ENCODE peak calls at places on chromosomes 3 and 15, in six cellular contexts. M is CD8-positive, alpha-beta T cell; J is mucosa of descending colon; X is endothelial cell of umbilical vein; I is AG04450; N is heart left ventricle. B is an unnamed sample. For H3K9me3, the result is how much of the 10 kb centered on the place peaks cover.

GRCh38 chr3:168100777-168101492 is 5.2 kb upstream of the GOLIM4 start:
- DNase-seq in M (no peak), N (no peak), J (no peak), X (no peak), I (no peak), B (no peak)

GRCh38 chr15:56715220-56715619 is 18.1 kb downstream of the ZNF280D start:
- DNase-seq in N (no peak), I (no peak), J (no peak), M (no peak), X (no peak), B (no peak)

GRCh38 chr3:177525987-177526712 is 328.9 kb upstream of the TBL1XR1 start:
- DNase-seq in X (no peak), M (no peak), J (peak), I (no peak), N (no peak), B (no peak)

GRCh38 chr3:81758275-81758674 is 3.2 kb downstream of the GBE1 start:
- DNase-seq in J (no peak), N (no peak), X (peak), I (no peak), M (no peak), B (no peak)

GRCh38 chr3:86973440-86973839 is 17.5 kb downstream of the VGLL3 start:
- DNase-seq in N (no peak), I (no peak), M (no peak), J (no peak), X (no peak), B (no peak)

GRCh38 chr3:16430717-16431630 is 82.5 kb downstream of the RFTN1 start:
- DNase-seq in J (no peak), I (no peak), N (no peak), M (no peak), X (no peak), B (no peak)

GRCh38 chr3:53255775-53256703 is at the start of gene TKT:
- DNase-seq in M (peak), X (peak), I (peak), N (peak), J (peak), B (peak)

GRCh38 chr3:128242818-128243601 is 89.7 kb downstream of the EEFSEC start:
- DNase-seq in N (no peak), X (peak), M (no peak), J (peak), I (no peak), B (no peak)

GRCh38 chr3:25540187-25540765 is 112.2 kb downstream of the RARB start:
- DNase-seq in N (no peak), I (no peak), X (no peak), M (no peak), J (no peak), B (no peak)

GRCh38 chr3:189655617-189656016 is 24.4 kb downstream of the TP63 start:
- DNase-seq in J (no peak), N (no peak), I (no peak), X (no peak), M (no peak), B (no peak)

GRCh38 chr3:14774431-14774830 is 44.3 kb upstream of the FGD5 start:
- DNase-seq in I (no peak), X (no peak), M (no peak), J (no peak), N (no peak), B (no peak)

GRCh38 chr3:73874596-73874995 is 249.9 kb upstream of the PDZRN3 start:
- DNase-seq in J (no peak), N (no peak), I (no peak), X (no peak), M (no peak), B (no peak)

GRCh38 chr3:194333212-194333980 is 17.7 kb downstream of the CPN2 start:
- DNase-seq in I (no peak), N (peak), M (peak), J (peak), X (peak), B (no peak)

GRCh38 chr3:142907996-142908395 is 19.1 kb upstream of the PCOLCE2 start:
- DNase-seq in J (no peak), M (no peak), I (no peak), X (no peak), N (no peak), B (no peak)

DNA sequence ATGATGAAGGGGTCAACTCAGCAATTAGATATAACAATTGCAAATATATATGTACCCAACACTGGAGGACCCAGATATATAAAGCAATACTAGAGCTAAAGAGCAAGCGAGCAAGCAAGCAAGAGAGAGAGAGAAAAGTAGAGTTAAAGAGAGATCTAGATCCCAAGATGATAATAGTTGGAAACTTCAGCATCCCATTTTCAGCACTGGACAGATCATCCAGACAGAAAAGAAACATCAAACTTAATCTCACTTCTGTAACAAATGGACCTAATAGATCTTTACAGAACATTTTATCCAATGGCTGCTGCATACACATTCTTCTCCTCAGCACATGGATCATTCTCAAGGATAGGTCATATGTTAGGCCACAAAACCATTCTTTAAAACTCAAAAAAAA is 23.2 kb downstream of the PEAK1 start:
- DNase-seq in N (no peak), J (no peak), X (no peak), M (no peak), I (no peak), B (no peak)
- H3K9me3 ChIP-seq in N (half or more), J (half or more), X (under half), M (under half), I (under half), B (under half)

GRCh38 chr15:58086479-58086878 is 21.0 kb upstream of the ALDH1A2 start:
- DNase-seq in M (no peak), N (no peak), I (no peak), X (peak), J (no peak), B (no peak)
- TF ChIP-seq CTCF in M (no peak), N (no peak), I (no peak), X (no peak), J (no peak), B (no peak)

DNA sequence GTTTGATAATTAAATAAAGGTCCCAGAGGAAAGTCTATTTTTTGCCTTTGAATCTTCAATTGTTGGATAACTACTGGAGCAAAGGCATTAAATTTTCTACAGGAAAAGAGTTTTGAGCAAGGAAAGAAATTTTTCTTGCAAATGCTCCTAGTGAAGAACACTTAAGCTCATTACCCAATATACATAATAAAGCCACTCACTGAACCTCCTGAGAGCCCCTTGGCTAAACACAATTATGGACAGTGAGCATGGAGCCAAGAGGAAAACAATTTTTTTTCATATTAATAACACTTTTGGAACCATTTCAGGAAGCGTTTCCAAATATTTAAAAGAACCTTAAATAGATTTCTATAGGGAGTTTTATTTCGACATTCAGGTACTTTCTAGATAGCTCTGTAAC is 581.2 kb downstream of the ZNF385D start:
- DNase-seq in M (no peak), I (no peak), N (no peak), J (no peak), X (no peak), B (no peak)
- H3K4me3 ChIP-seq in M (no peak), I (no peak), N (no peak), J (no peak), X (no peak), B (no peak)

DNA sequence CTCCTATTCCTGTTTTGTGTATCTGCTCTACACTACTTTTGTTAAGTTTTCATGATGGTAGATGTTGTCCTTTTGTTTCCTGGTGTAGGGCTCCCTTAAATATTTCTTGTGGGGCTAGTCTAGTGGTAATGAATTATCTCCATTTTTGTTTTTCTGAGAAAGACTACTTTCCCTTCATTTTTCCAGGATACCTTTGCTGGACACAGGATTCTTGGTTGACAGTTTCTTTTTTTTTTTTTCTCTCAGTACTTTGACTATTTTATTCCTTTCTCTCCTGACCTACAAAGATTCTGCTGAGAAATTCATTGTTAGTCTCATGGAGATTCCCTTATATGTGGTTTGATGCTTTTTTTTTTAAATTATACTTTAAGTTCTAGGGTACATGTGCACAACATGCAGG is 38.0 kb downstream of the FAIM start:
- DNase-seq in I (no peak), X (no peak), J (no peak), M (no peak), N (no peak), B (no peak)
- H3K9me3 ChIP-seq in I (under half), X (under half), J (half or more), M (under half), N (half or more), B (under half)

GRCh38 chr15:101121511-101122090 is 130.2 kb downstream of the CHSY1 start:
- DNase-seq in I (no peak), J (peak), N (peak), X (peak), M (no peak), B (no peak)
- TF ChIP-seq CTCF in I (peak), J (no peak), N (peak), X (peak), M (no peak), B (peak)

GRCh38 chr3:171165986-171166385 is 139.5 kb upstream of the SLC2A2 start:
- DNase-seq in M (no peak), J (no peak), X (no peak), I (no peak), N (no peak), B (no peak)
- H3K4me3 ChIP-seq in M (no peak), J (no peak), X (no peak), I (no peak), N (no peak), B (no peak)

GRCh38 chr3:75737831-75738493 is 47.4 kb downstream of the ZNF717 start:
- DNase-seq in J (no peak), N (no peak), I (no peak), X (peak), M (no peak), B (no peak)
- H3K9me3 ChIP-seq in J (half or more), N (half or more), I (half or more), X (under half), M (half or more), B (under half)

DNA sequence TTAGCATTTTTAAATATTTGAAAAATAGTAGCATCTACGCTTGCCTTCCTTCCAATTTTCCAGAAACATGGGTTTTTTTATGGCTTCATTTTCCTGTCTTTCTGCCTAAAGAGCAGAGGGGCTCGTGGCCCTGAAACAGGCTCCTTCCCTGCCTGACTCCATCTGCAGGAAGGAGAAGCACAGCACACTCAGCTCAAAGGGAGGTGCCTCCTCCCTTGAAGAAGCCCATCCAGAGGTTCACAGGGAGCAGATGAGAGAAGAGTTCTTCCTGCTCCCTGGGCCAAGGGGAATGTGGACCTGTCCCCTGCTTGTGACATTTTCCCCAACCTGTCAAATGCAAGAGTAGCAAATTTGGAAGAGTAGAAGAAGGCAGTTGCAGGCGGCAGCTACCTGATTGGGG is 55.8 kb downstream of the BBX start:
- DNase-seq in I (no peak), N (no peak), X (no peak), M (no peak), J (no peak), B (no peak)
- TF ChIP-seq CTCF in I (no peak), N (no peak), X (no peak), M (no peak), J (no peak), B (no peak)

DNA sequence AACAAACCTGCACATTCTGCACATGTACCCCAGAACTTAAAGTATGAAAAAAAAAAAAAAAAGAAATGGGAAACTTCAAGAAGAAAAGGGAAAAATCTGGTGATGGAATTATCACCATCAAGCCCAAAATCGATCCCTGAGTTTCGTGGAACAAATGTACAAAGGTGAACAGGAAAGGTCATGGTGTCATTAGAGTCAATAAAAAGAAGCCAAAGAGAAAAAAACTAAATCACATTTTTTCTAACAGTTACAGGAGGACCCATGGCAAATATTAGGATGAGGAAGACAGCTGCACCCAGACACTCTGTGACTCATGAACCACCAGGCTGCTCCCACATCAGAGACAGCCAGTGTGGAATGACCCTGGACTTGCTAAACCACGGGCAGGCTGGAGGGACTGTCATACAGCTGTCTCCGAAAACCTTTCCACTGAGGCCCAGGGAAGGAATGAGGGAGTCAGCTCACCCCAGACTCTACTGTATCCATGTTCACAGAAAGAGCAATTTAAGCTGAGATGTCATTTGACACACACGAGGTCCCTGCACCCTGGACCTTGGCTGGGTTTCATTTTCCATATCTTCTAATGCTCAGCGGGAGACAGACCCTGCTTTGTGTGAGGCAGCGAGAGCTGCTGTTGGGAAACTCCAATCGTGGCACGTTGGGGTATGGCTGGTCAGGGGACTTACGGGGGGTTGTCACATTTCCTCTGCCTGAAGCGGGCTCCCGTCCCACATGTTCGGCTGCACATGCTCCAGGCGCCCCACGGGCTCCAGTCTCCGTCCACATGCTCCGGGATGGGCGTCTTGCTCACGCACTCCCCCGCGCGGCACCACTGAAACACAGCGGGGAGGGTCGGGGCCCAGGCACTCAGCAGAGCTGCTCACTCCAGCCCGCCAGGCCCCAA is 210.2 kb downstream of the ADAMTS17 start:
- DNase-seq in M (no peak), I (no peak), J (peak), X (peak), N (peak), B (no peak)
- H3K4me3 ChIP-seq in M (no peak), I (peak), J (no peak), X (peak), N (peak), B (no peak)